ENCODE peak calls at places on chromosome 12, in six cellular contexts. One of them, this sample, is unnamed.

GRCh38 chr12:95943231-95943842 is at the start of gene AMDHD1:
- DNase-seq in activated naive CD8-positive, alpha-beta T cell treated with anti-CD3 and anti-CD28 coated beads, Interleukin-2, amount 50 U/mL, for 24 hours: peak
- DNase-seq in right cardiac atrium: peak
- DNase-seq in DND-41: peak
- DNase-seq in CMK: peak
- DNase-seq in kidney glomerular epithelial cell: no peak
- DNase-seq in this sample: peak

GRCh38 chr12:94203796-94204195 is 55.4 kb downstream of the PLXNC1 start:
- DNase-seq in activated naive CD8-positive, alpha-beta T cell treated with anti-CD3 and anti-CD28 coated beads, Interleukin-2, amount 50 U/mL, for 24 hours: no peak
- DNase-seq in right cardiac atrium: no peak
- DNase-seq in DND-41: no peak
- DNase-seq in CMK: no peak
- DNase-seq in kidney glomerular epithelial cell: no peak
- DNase-seq in this sample: no peak

GRCh38 chr12:126773012-126773411 is 1494.0 kb upstream of the TMEM132C start:
- DNase-seq in activated naive CD8-positive, alpha-beta T cell treated with anti-CD3 and anti-CD28 coated beads, Interleukin-2, amount 50 U/mL, for 24 hours: no peak
- DNase-seq in right cardiac atrium: no peak
- DNase-seq in DND-41: no peak
- DNase-seq in CMK: no peak
- DNase-seq in kidney glomerular epithelial cell: no peak
- DNase-seq in this sample: no peak

GRCh38 chr12:64237382-64237781 is 15.3 kb upstream of the KICS2 start:
- DNase-seq in activated naive CD8-positive, alpha-beta T cell treated with anti-CD3 and anti-CD28 coated beads, Interleukin-2, amount 50 U/mL, for 24 hours: no peak
- DNase-seq in right cardiac atrium: no peak
- DNase-seq in DND-41: no peak
- DNase-seq in CMK: no peak
- DNase-seq in kidney glomerular epithelial cell: no peak
- DNase-seq in this sample: no peak

GRCh38 chr12:26648999-26649398 is 184.0 kb downstream of the ITPR2 start:
- DNase-seq in activated naive CD8-positive, alpha-beta T cell treated with anti-CD3 and anti-CD28 coated beads, Interleukin-2, amount 50 U/mL, for 24 hours: no peak
- DNase-seq in right cardiac atrium: no peak
- DNase-seq in DND-41: no peak
- DNase-seq in CMK: no peak
- DNase-seq in kidney glomerular epithelial cell: peak
- DNase-seq in this sample: no peak

GRCh38 chr12:12890492-12890814 is 909 bp upstream of the GPRC5A start:
- DNase-seq in activated naive CD8-positive, alpha-beta T cell treated with anti-CD3 and anti-CD28 coated beads, Interleukin-2, amount 50 U/mL, for 24 hours: no peak
- DNase-seq in right cardiac atrium: no peak
- DNase-seq in DND-41: no peak
- DNase-seq in CMK: no peak
- DNase-seq in kidney glomerular epithelial cell: no peak
- DNase-seq in this sample: no peak

GRCh38 chr12:127054531-127054930 is 1212.4 kb upstream of the TMEM132C start:
- DNase-seq in activated naive CD8-positive, alpha-beta T cell treated with anti-CD3 and anti-CD28 coated beads, Interleukin-2, amount 50 U/mL, for 24 hours: no peak
- DNase-seq in right cardiac atrium: no peak
- DNase-seq in DND-41: no peak
- DNase-seq in CMK: no peak
- DNase-seq in kidney glomerular epithelial cell: peak
- DNase-seq in this sample: no peak

GRCh38 chr12:54983536-54984102 is 943 bp downstream of the TESPA1 start:
- DNase-seq in activated naive CD8-positive, alpha-beta T cell treated with anti-CD3 and anti-CD28 coated beads, Interleukin-2, amount 50 U/mL, for 24 hours: peak
- DNase-seq in right cardiac atrium: no peak
- DNase-seq in DND-41: no peak
- DNase-seq in CMK: no peak
- DNase-seq in kidney glomerular epithelial cell: no peak
- DNase-seq in this sample: no peak

GRCh38 chr12:77560714-77561113 is 270.0 kb upstream of the NAV3 start:
- DNase-seq in activated naive CD8-positive, alpha-beta T cell treated with anti-CD3 and anti-CD28 coated beads, Interleukin-2, amount 50 U/mL, for 24 hours: no peak
- DNase-seq in right cardiac atrium: no peak
- DNase-seq in DND-41: no peak
- DNase-seq in CMK: no peak
- DNase-seq in kidney glomerular epithelial cell: no peak
- DNase-seq in this sample: no peak

GRCh38 chr12:79886917-79887519 is 47.9 kb downstream of the PPP1R12A start:
- DNase-seq in activated naive CD8-positive, alpha-beta T cell treated with anti-CD3 and anti-CD28 coated beads, Interleukin-2, amount 50 U/mL, for 24 hours: no peak
- DNase-seq in right cardiac atrium: no peak
- DNase-seq in DND-41: no peak
- DNase-seq in CMK: peak
- DNase-seq in kidney glomerular epithelial cell: peak
- DNase-seq in this sample: no peak

GRCh38 chr12:86367137-86367536 is 110.9 kb upstream of the MGAT4C start:
- DNase-seq in activated naive CD8-positive, alpha-beta T cell treated with anti-CD3 and anti-CD28 coated beads, Interleukin-2, amount 50 U/mL, for 24 hours: no peak
- DNase-seq in right cardiac atrium: no peak
- DNase-seq in DND-41: no peak
- DNase-seq in CMK: peak
- DNase-seq in kidney glomerular epithelial cell: no peak
- DNase-seq in this sample: no peak

GRCh38 chr12:22046090-22046967 is at the start of gene CMAS:
- DNase-seq in activated naive CD8-positive, alpha-beta T cell treated with anti-CD3 and anti-CD28 coated beads, Interleukin-2, amount 50 U/mL, for 24 hours: peak
- DNase-seq in right cardiac atrium: peak
- DNase-seq in DND-41: peak
- DNase-seq in CMK: peak
- DNase-seq in kidney glomerular epithelial cell: peak
- DNase-seq in this sample: peak

GRCh38 chr12:80707830-80708534 is 548 bp downstream of the MYF6 start:
- DNase-seq in activated naive CD8-positive, alpha-beta T cell treated with anti-CD3 and anti-CD28 coated beads, Interleukin-2, amount 50 U/mL, for 24 hours: no peak
- DNase-seq in right cardiac atrium: no peak
- DNase-seq in DND-41: no peak
- DNase-seq in CMK: no peak
- DNase-seq in kidney glomerular epithelial cell: no peak
- DNase-seq in this sample: no peak

GRCh38 chr12:116361404-116362223 is 84.1 kb upstream of the MED13L start:
- DNase-seq in activated naive CD8-positive, alpha-beta T cell treated with anti-CD3 and anti-CD28 coated beads, Interleukin-2, amount 50 U/mL, for 24 hours: no peak
- DNase-seq in right cardiac atrium: no peak
- DNase-seq in DND-41: peak
- DNase-seq in CMK: no peak
- DNase-seq in kidney glomerular epithelial cell: no peak
- DNase-seq in this sample: no peak

GRCh38 chr12:6090786-6091185 is 33.7 kb downstream of the VWF start:
- DNase-seq in activated naive CD8-positive, alpha-beta T cell treated with anti-CD3 and anti-CD28 coated beads, Interleukin-2, amount 50 U/mL, for 24 hours: no peak
- DNase-seq in right cardiac atrium: peak
- DNase-seq in DND-41: no peak
- DNase-seq in CMK: no peak
- DNase-seq in kidney glomerular epithelial cell: no peak
- DNase-seq in this sample: no peak

GRCh38 chr12:129520736-129521135 is 383.1 kb downstream of the TMEM132D start:
- DNase-seq in activated naive CD8-positive, alpha-beta T cell treated with anti-CD3 and anti-CD28 coated beads, Interleukin-2, amount 50 U/mL, for 24 hours: no peak
- DNase-seq in right cardiac atrium: no peak
- DNase-seq in DND-41: no peak
- DNase-seq in CMK: no peak
- DNase-seq in kidney glomerular epithelial cell: no peak
- DNase-seq in this sample: no peak

GRCh38 chr12:50129297-50129696 is 17.3 kb downstream of the COX14 start:
- DNase-seq in activated naive CD8-positive, alpha-beta T cell treated with anti-CD3 and anti-CD28 coated beads, Interleukin-2, amount 50 U/mL, for 24 hours: no peak
- DNase-seq in right cardiac atrium: no peak
- DNase-seq in DND-41: no peak
- DNase-seq in CMK: no peak
- DNase-seq in kidney glomerular epithelial cell: no peak
- DNase-seq in this sample: no peak

GRCh38 chr12:4450551-4451112 is 5.0 kb upstream of the FGF6 start:
- DNase-seq in activated naive CD8-positive, alpha-beta T cell treated with anti-CD3 and anti-CD28 coated beads, Interleukin-2, amount 50 U/mL, for 24 hours: no peak
- DNase-seq in right cardiac atrium: no peak
- DNase-seq in DND-41: no peak
- DNase-seq in CMK: no peak
- DNase-seq in kidney glomerular epithelial cell: no peak
- DNase-seq in this sample: no peak

GRCh38 chr12:14885718-14886201 is at the start of gene MGP:
- DNase-seq in activated naive CD8-positive, alpha-beta T cell treated with anti-CD3 and anti-CD28 coated beads, Interleukin-2, amount 50 U/mL, for 24 hours: no peak
- DNase-seq in right cardiac atrium: peak
- DNase-seq in DND-41: no peak
- DNase-seq in CMK: no peak
- DNase-seq in kidney glomerular epithelial cell: no peak
- DNase-seq in this sample: no peak

GRCh38 chr12:38411426-38411825 is 94.9 kb downstream of the ALG10B start:
- DNase-seq in activated naive CD8-positive, alpha-beta T cell treated with anti-CD3 and anti-CD28 coated beads, Interleukin-2, amount 50 U/mL, for 24 hours: no peak
- DNase-seq in right cardiac atrium: no peak
- DNase-seq in DND-41: no peak
- DNase-seq in CMK: no peak
- DNase-seq in kidney glomerular epithelial cell: no peak
- DNase-seq in this sample: no peak

GRCh38 chr12:112741106-112741505 is 50.4 kb upstream of the RPH3A start:
- DNase-seq in activated naive CD8-positive, alpha-beta T cell treated with anti-CD3 and anti-CD28 coated beads, Interleukin-2, amount 50 U/mL, for 24 hours: no peak
- DNase-seq in right cardiac atrium: no peak
- DNase-seq in DND-41: no peak
- DNase-seq in CMK: no peak
- DNase-seq in kidney glomerular epithelial cell: no peak
- DNase-seq in this sample: no peak

GRCh38 chr12:69880566-69880965 is 55.5 kb downstream of the MYRFL start:
- DNase-seq in activated naive CD8-positive, alpha-beta T cell treated with anti-CD3 and anti-CD28 coated beads, Interleukin-2, amount 50 U/mL, for 24 hours: no peak
- DNase-seq in right cardiac atrium: no peak
- DNase-seq in DND-41: no peak
- DNase-seq in CMK: no peak
- DNase-seq in kidney glomerular epithelial cell: no peak
- DNase-seq in this sample: no peak

GRCh38 chr12:38138225-38139221 is 178.1 kb upstream of the ALG10B start:
- DNase-seq in activated naive CD8-positive, alpha-beta T cell treated with anti-CD3 and anti-CD28 coated beads, Interleukin-2, amount 50 U/mL, for 24 hours: peak
- DNase-seq in right cardiac atrium: peak
- DNase-seq in DND-41: peak
- DNase-seq in CMK: peak
- DNase-seq in kidney glomerular epithelial cell: peak
- DNase-seq in this sample: peak

GRCh38 chr12:130281157-130281799 is 56.4 kb upstream of the PIWIL1 start:
- DNase-seq in activated naive CD8-positive, alpha-beta T cell treated with anti-CD3 and anti-CD28 coated beads, Interleukin-2, amount 50 U/mL, for 24 hours: peak
- DNase-seq in right cardiac atrium: peak
- DNase-seq in DND-41: peak
- DNase-seq in CMK: no peak
- DNase-seq in kidney glomerular epithelial cell: no peak
- DNase-seq in this sample: peak

GRCh38 chr12:12511021-12511783 is 51.5 kb downstream of the DUSP16 start:
- DNase-seq in activated naive CD8-positive, alpha-beta T cell treated with anti-CD3 and anti-CD28 coated beads, Interleukin-2, amount 50 U/mL, for 24 hours: no peak
- DNase-seq in right cardiac atrium: no peak
- DNase-seq in DND-41: no peak
- DNase-seq in CMK: no peak
- DNase-seq in kidney glomerular epithelial cell: peak
- DNase-seq in this sample: no peak

GRCh38 chr12:105102673-105103072 is 4.9 kb upstream of the WASHC4 start:
- DNase-seq in activated naive CD8-positive, alpha-beta T cell treated with anti-CD3 and anti-CD28 coated beads, Interleukin-2, amount 50 U/mL, for 24 hours: no peak
- DNase-seq in right cardiac atrium: no peak
- DNase-seq in DND-41: no peak
- DNase-seq in CMK: no peak
- DNase-seq in kidney glomerular epithelial cell: no peak
- DNase-seq in this sample: no peak